ENCODE peak calls at places on chromosomes 11 and 22, in eight cellular contexts. One of them, this sample, is unnamed. For H3K4me1, the result is how much of the 10 kb centered on the place peaks cover.

GRCh38 chr11:102115557-102115956 is 5.3 kb downstream of the YAP1 start:
- DNase-seq in ovary: no peak
- DNase-seq in HCT116: no peak
- DNase-seq in kidney: no peak
- DNase-seq in mammary epithelial cell: peak
- DNase-seq in RWPE2: no peak
- DNase-seq in H9: no peak
- DNase-seq in cardiac muscle cell: peak
- DNase-seq in this sample: no peak

GRCh38 chr11:75347781-75348613 is 3.5 kb downstream of the ARRB1 start:
- DNase-seq in RWPE2: no peak
- DNase-seq in mammary epithelial cell: no peak
- DNase-seq in HCT116: no peak
- DNase-seq in kidney: peak
- DNase-seq in H9: peak
- DNase-seq in cardiac muscle cell: peak
- DNase-seq in ovary: peak
- DNase-seq in this sample: no peak

GRCh38 chr11:945986-946385 is 20.3 kb downstream of the AP2A2 start:
- DNase-seq in ovary: no peak
- DNase-seq in H9: peak
- DNase-seq in kidney: no peak
- DNase-seq in cardiac muscle cell: peak
- DNase-seq in RWPE2: no peak
- DNase-seq in HCT116: no peak
- DNase-seq in mammary epithelial cell: no peak
- DNase-seq in this sample: no peak

GRCh38 chr11:64314146-64314804 is 3.1 kb downstream of the TRMT112 start:
- DNase-seq in mammary epithelial cell: no peak
- DNase-seq in cardiac muscle cell: no peak
- DNase-seq in HCT116: no peak
- DNase-seq in RWPE2: no peak
- DNase-seq in ovary: no peak
- DNase-seq in kidney: no peak
- DNase-seq in H9: no peak
- DNase-seq in this sample: no peak

GRCh38 chr22:49209452-49210195 is 618.0 kb downstream of the BRD1 start:
- DNase-seq in cardiac muscle cell: no peak
- DNase-seq in HCT116: no peak
- DNase-seq in RWPE2: peak
- DNase-seq in kidney: peak
- DNase-seq in ovary: peak
- DNase-seq in H9: peak
- DNase-seq in mammary epithelial cell: no peak
- DNase-seq in this sample: no peak

GRCh38 chr11:113014262-113014661 is 53.0 kb downstream of the NCAM1 start:
- DNase-seq in HCT116: no peak
- DNase-seq in cardiac muscle cell: peak
- DNase-seq in RWPE2: no peak
- DNase-seq in kidney: no peak
- DNase-seq in mammary epithelial cell: no peak
- DNase-seq in ovary: no peak
- DNase-seq in H9: no peak
- DNase-seq in this sample: no peak

GRCh38 chr11:70134490-70134889 is 56.4 kb downstream of the ANO1 start:
- DNase-seq in H9: no peak
- DNase-seq in RWPE2: no peak
- DNase-seq in mammary epithelial cell: no peak
- DNase-seq in ovary: no peak
- DNase-seq in cardiac muscle cell: no peak
- DNase-seq in kidney: no peak
- DNase-seq in HCT116: no peak
- DNase-seq in this sample: no peak

GRCh38 chr11:27699242-27699925 is 871 bp downstream of the BDNF start:
- DNase-seq in kidney: no peak
- DNase-seq in cardiac muscle cell: peak
- DNase-seq in H9: peak
- DNase-seq in mammary epithelial cell: no peak
- DNase-seq in ovary: no peak
- DNase-seq in RWPE2: peak
- DNase-seq in HCT116: no peak
- DNase-seq in this sample: no peak

GRCh38 chr11:73201888-73202810 is 15.9 kb upstream of the P2RY2 start:
- DNase-seq in kidney: no peak
- DNase-seq in HCT116: no peak
- DNase-seq in H9: no peak
- DNase-seq in mammary epithelial cell: no peak
- DNase-seq in RWPE2: no peak
- DNase-seq in cardiac muscle cell: no peak
- DNase-seq in ovary: peak
- DNase-seq in this sample: no peak

GRCh38 chr22:31230871-31231621 is 18.9 kb downstream of the LIMK2 start:
- DNase-seq in RWPE2: no peak
- DNase-seq in HCT116: no peak
- DNase-seq in ovary: peak
- DNase-seq in kidney: no peak
- DNase-seq in H9: no peak
- DNase-seq in cardiac muscle cell: peak
- DNase-seq in mammary epithelial cell: peak
- DNase-seq in this sample: peak

GRCh38 chr11:73147771-73148681 is 5.9 kb upstream of the FCHSD2 start:
- DNase-seq in RWPE2: no peak
- DNase-seq in ovary: no peak
- DNase-seq in H9: no peak
- DNase-seq in cardiac muscle cell: no peak
- DNase-seq in mammary epithelial cell: no peak
- DNase-seq in kidney: peak
- DNase-seq in HCT116: no peak
- DNase-seq in this sample: no peak

GRCh38 chr11:97516688-97517087 is 1126.9 kb downstream of the JRKL start:
- DNase-seq in kidney: no peak
- DNase-seq in HCT116: no peak
- DNase-seq in ovary: no peak
- DNase-seq in RWPE2: no peak
- DNase-seq in H9: no peak
- DNase-seq in mammary epithelial cell: no peak
- DNase-seq in cardiac muscle cell: no peak
- DNase-seq in this sample: no peak

GRCh38 chr11:289706-290620 is 1.0 kb downstream of the PGGHG start:
- DNase-seq in H9: peak
- DNase-seq in HCT116: no peak
- DNase-seq in mammary epithelial cell: no peak
- DNase-seq in kidney: peak
- DNase-seq in RWPE2: peak
- DNase-seq in ovary: peak
- DNase-seq in cardiac muscle cell: no peak
- DNase-seq in this sample: peak

GRCh38 chr11:123061403-123062157 is at the start of gene HSPA8:
- DNase-seq in mammary epithelial cell: peak
- DNase-seq in ovary: peak
- DNase-seq in kidney: peak
- DNase-seq in cardiac muscle cell: peak
- DNase-seq in HCT116: no peak
- DNase-seq in RWPE2: peak
- DNase-seq in H9: peak
- DNase-seq in this sample: peak

GRCh38 chr11:123062892-123063395 is 1.0 kb upstream of the HSPA8 start:
- DNase-seq in ovary: no peak
- DNase-seq in H9: no peak
- DNase-seq in RWPE2: no peak
- DNase-seq in HCT116: no peak
- DNase-seq in kidney: no peak
- DNase-seq in cardiac muscle cell: peak
- DNase-seq in mammary epithelial cell: no peak
- DNase-seq in this sample: no peak

GRCh38 chr11:123060265-123061000 is 1.5 kb downstream of the HSPA8 start:
- DNase-seq in cardiac muscle cell: no peak
- DNase-seq in RWPE2: no peak
- DNase-seq in ovary: no peak
- DNase-seq in mammary epithelial cell: no peak
- DNase-seq in HCT116: no peak
- DNase-seq in kidney: no peak
- DNase-seq in H9: no peak
- DNase-seq in this sample: peak

GRCh38 chr11:123063396-123064267 is 1.7 kb upstream of the HSPA8 start:
- DNase-seq in H9: no peak
- DNase-seq in mammary epithelial cell: peak
- DNase-seq in RWPE2: no peak
- DNase-seq in cardiac muscle cell: peak
- DNase-seq in kidney: no peak
- DNase-seq in HCT116: no peak
- DNase-seq in ovary: no peak
- DNase-seq in this sample: peak

GRCh38 chr11:123062158-123062891 is 389 bp upstream of the HSPA8 start:
- DNase-seq in HCT116: peak
- DNase-seq in kidney: peak
- DNase-seq in H9: peak
- DNase-seq in cardiac muscle cell: peak
- DNase-seq in mammary epithelial cell: peak
- DNase-seq in ovary: peak
- DNase-seq in RWPE2: peak
- DNase-seq in this sample: peak
- H3K4me1 ChIP-seq in HCT116: under half
- H3K4me1 ChIP-seq in kidney: under half
- H3K4me1 ChIP-seq in H9: under half
- H3K4me1 ChIP-seq in cardiac muscle cell: under half
- H3K4me1 ChIP-seq in mammary epithelial cell: under half
- H3K4me1 ChIP-seq in ovary: under half
- H3K4me1 ChIP-seq in RWPE2: under half
- H3K4me1 ChIP-seq in this sample: under half

GRCh38 chr22:32827061-32827602 is 25.6 kb downstream of the TIMP3 start:
- DNase-seq in HCT116: no peak
- DNase-seq in H9: no peak
- DNase-seq in mammary epithelial cell: no peak
- DNase-seq in ovary: no peak
- DNase-seq in kidney: no peak
- DNase-seq in cardiac muscle cell: no peak
- DNase-seq in RWPE2: no peak
- DNase-seq in this sample: no peak
- H3K27ac ChIP-seq in HCT116: no peak
- H3K27ac ChIP-seq in H9: no peak
- H3K27ac ChIP-seq in mammary epithelial cell: no peak
- H3K27ac ChIP-seq in ovary: no peak
- H3K27ac ChIP-seq in kidney: no peak
- H3K27ac ChIP-seq in cardiac muscle cell: peak
- H3K27ac ChIP-seq in RWPE2: no peak
- H3K27ac ChIP-seq in this sample: no peak

DNA sequence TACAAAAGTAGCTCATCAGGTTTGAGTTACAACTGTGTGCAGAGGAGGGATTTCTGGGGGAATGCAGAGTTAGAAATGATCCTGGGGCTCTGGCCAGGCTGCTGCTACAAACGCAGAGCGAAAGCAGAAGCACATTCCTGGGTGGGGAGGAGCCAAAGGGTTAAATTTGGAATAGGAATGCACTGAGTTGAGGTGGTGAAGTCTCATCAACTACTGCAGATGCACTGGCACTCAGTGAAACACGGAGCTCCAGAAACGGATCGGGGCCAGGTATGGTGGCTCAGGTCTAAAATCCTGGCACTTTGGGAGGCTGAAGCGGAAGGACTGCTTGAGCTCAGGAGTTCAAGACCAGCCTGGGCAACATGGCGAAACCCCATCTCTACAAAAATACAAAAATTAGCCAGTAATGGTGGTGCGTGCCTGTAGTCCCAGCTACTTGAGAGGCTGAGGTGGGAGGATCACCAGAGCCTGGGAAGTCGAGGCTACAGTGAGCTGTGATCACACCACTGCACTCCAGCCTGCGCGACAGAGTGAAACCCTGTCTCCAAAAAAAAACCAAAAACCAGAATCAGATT is 3.2 kb downstream of the CHKA start:
- DNase-seq in mammary epithelial cell: no peak
- DNase-seq in ovary: no peak
- DNase-seq in RWPE2: no peak
- DNase-seq in cardiac muscle cell: no peak
- DNase-seq in kidney: no peak
- DNase-seq in H9: peak
- DNase-seq in HCT116: no peak
- DNase-seq in this sample: no peak
- H3K4me1 ChIP-seq in mammary epithelial cell: under half
- H3K4me1 ChIP-seq in ovary: under half
- H3K4me1 ChIP-seq in RWPE2: under half
- H3K4me1 ChIP-seq in cardiac muscle cell: under half
- H3K4me1 ChIP-seq in kidney: under half
- H3K4me1 ChIP-seq in H9: under half
- H3K4me1 ChIP-seq in HCT116: under half
- H3K4me1 ChIP-seq in this sample: under half

DNA sequence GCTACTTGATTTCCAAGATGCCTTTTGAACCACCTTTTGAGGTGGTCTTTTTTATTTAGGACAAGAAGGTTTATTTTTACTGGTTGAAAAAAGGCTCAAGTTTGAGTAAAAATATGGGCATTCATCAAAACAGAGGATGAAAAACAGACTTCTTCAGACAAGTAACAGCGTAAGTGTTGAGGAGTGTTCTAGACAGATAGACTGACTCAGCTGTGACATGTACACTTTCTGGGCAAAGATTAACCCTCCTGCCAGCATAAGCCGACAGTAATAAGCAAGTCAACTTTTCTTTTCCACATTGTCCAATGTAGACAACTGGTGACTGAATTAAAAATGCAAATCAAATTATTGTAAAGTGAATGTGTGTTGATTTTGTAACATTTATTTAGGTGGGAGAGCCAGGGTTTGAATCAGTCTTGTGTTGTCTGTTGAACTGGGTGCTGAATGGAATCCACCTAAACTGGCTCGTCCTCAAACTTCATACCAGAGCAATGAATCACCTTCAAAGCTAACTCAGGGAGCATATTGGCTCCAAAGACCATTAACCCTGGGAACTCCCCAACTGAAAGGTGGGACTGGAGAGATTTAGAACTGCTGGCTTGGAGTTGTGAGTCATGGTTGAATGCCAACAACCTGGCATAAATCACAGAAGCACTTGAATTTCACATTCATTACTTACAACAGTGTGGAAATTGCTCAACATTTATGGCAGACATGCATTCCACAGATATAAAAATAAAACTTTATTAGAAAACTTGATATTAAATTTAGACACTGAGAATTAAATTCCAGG is 377.0 kb downstream of the ETS1 start:
- DNase-seq in mammary epithelial cell: peak
- DNase-seq in HCT116: peak
- DNase-seq in kidney: no peak
- DNase-seq in ovary: no peak
- DNase-seq in cardiac muscle cell: peak
- DNase-seq in H9: peak
- DNase-seq in RWPE2: peak
- DNase-seq in this sample: no peak
- H3K27ac ChIP-seq in mammary epithelial cell: peak
- H3K27ac ChIP-seq in HCT116: peak
- H3K27ac ChIP-seq in kidney: no peak
- H3K27ac ChIP-seq in ovary: no peak
- H3K27ac ChIP-seq in cardiac muscle cell: no peak
- H3K27ac ChIP-seq in H9: no peak
- H3K27ac ChIP-seq in RWPE2: peak
- H3K27ac ChIP-seq in this sample: no peak